ENCODE peak calls at places on chromosomes 6 and 20, in four cellular contexts. E is fibroblast of mammary gland, G is sigmoid colon, J is neural progenitor cell. K is an unnamed sample.

GRCh38 chr6:107353773-107354382 is 105.5 kb downstream of the PDSS2 start:
- DNase-seq in G (no peak), J (no peak), E (no peak), K (no peak)

GRCh38 chr6:124069230-124069815 is 265.7 kb downstream of the NKAIN2 start:
- DNase-seq in G (no peak), J (no peak), E (no peak), K (no peak)

GRCh38 chr6:95544517-95545225 is 32.7 kb upstream of the MANEA start:
- DNase-seq in J (no peak), E (no peak), G (no peak), K (no peak)

GRCh38 chr6:71260205-71260604 is 28.4 kb upstream of the OGFRL1 start:
- DNase-seq in J (no peak), G (no peak), E (no peak), K (no peak)

GRCh38 chr6:20644667-20645370 is 110.6 kb downstream of the CDKAL1 start:
- DNase-seq in E (peak), J (no peak), G (no peak), K (no peak)

GRCh38 chr6:141963543-141964295 is 169.0 kb upstream of the GJE1 start:
- DNase-seq in G (no peak), E (peak), J (no peak), K (no peak)

GRCh38 chr6:52598123-52598823 is 21.4 kb upstream of the TRAM2 start:
- DNase-seq in J (peak), E (peak), G (peak), K (no peak)

GRCh38 chr6:112245511-112246203 is 8.7 kb downstream of the LAMA4 start:
- DNase-seq in J (no peak), G (no peak), E (peak), K (no peak)

GRCh38 chr20:2805682-2806350 is 5.4 kb upstream of the CPXM1 start:
- DNase-seq in G (no peak), E (peak), J (no peak), K (no peak)

GRCh38 chr20:50256577-50256976 is 65.9 kb downstream of the CEBPB start:
- DNase-seq in J (no peak), G (no peak), E (no peak), K (no peak)

GRCh38 chr6:15274696-15275387 is 29.0 kb downstream of the JARID2 start:
- DNase-seq in E (peak), G (no peak), J (no peak), K (no peak)
- TF ChIP-seq CTCF in E (peak), G (no peak), J (no peak), K (peak)

GRCh38 chr6:42963855-42964605 is 3.5 kb downstream of the GNMT start:
- DNase-seq in E (peak), J (peak), G (no peak), K (no peak)
- TF ChIP-seq CTCF in E (peak), J (peak), G (no peak), K (peak)

GRCh38 chr20:43767686-43768474 is 41.1 kb upstream of the GTSF1L start:
- DNase-seq in J (no peak), G (no peak), E (peak), K (no peak)
- TF ChIP-seq CTCF in J (no peak), G (no peak), E (peak), K (no peak)

DNA sequence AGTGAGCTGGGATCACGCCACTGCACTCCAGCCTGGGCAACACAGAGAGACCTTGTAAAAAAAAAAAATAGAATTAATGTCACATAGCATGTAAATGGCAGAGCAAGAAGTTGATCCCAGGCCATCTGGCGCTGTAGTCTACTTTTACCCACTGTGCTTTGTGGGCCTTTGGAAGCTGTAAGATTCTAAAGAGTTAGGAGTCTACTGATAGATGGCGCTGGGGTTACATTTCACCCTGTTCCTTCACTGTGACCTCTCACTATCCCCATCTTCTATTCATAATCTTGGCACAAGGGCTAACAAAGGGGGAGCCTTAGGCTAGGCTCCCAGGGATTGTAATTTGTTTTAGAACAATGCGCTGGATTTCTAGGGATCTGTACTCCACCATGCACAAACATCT is 24.4 kb downstream of the SIRPD start:
- DNase-seq in J (peak), E (peak), G (no peak), K (no peak)
- TF ChIP-seq CTCF in J (peak), E (no peak), G (no peak), K (no peak)

GRCh38 chr6:44655368-44656342 is 268.1 kb downstream of the CDC5L start:
- DNase-seq in E (peak), G (peak), J (peak), K (no peak)

GRCh38 chr6:44659676-44660170 is 272.2 kb downstream of the CDC5L start:
- DNase-seq in J (no peak), G (no peak), E (no peak), K (no peak)

GRCh38 chr6:44660561-44661220 is 273.2 kb downstream of the CDC5L start:
- DNase-seq in E (peak), J (no peak), G (no peak), K (no peak)

GRCh38 chr6:44658571-44658970 is 271.1 kb downstream of the CDC5L start:
- DNase-seq in G (no peak), E (no peak), J (no peak), K (no peak)

DNA sequence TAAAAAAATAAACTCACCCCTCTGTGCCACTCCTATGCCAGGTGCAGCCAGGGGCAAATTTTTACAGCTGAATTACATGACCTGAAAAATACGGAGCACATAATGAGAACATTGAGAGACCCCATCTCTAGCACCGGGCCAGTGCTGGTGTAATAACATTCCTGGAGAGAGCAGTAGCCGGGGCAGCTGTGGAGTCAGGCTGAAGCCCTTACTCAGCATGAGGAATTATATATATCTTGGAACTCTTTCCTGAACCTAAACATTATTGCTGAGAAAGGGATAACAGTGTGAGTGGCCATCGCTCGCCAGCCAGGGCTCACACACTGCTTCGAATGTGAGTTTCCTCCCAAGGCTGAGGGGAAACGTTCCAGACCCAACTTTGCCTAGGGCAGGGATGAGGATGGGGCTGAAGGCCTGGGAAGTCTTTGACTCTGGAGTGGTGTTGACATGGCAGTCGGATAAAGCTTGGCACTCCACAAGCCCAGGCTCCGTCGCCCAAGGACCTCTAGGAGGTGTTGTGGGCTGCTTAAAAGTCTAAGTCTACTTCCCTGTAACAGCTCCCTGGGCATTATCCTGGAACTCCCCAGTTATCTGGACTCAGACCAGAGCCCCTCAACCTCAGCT is 269.8 kb downstream of the CDC5L start:
- DNase-seq in E (no peak), G (no peak), J (peak), K (no peak)
- TF ChIP-seq CTCF in E (no peak), G (no peak), J (no peak), K (peak)

DNA sequence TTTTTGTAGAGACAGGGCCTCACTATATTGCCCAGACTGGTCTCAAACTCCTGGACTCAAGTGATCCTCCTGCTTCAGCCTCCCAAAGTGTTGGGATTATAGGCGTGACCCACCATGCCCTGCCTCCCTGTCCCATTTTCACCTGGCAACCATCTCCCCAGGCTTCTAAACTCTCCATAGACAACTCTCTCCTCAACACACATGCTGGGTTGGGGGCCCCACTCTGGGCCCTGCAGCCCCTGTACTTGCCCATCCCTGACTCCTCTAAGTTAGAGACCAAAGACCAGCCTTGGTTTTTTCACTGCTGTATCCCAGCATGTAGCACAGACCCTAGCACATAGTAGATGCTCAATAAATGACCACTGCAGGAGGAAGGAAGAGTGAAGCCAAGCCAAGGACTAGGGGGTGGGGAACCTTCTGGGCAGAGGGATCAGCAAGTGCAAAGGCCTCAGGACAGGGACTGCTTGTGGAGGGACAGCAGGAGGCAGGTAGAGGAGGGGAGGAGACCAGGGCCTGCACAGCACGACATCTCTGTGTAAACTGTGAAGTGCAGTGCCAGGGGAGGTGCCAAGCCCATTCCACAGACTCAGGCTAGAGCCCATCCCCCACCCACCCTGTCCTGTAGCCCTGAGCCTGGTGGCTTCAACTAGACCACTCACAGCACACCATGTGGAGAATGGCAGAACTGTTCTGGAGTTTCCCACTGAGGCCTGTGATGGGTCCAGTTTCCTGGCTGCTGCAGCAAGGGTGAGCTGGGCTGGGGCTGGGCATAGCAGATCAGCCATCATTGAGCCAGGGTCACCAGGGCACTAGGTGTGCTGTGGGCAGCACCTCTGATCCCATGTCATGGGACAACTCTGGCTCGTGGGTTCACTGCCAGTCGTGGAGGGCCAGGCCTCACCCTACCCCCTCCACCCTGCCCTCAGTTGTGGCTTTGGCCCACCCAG is 3.4 kb upstream of the SRC start:
- DNase-seq in E (no peak), J (peak), G (no peak), K (no peak)
- TF ChIP-seq CTCF in E (no peak), J (no peak), G (no peak), K (peak)

K was measured in chondrocyte.